ENCODE peak calls at places on chromosomes 7 and 10, in six cellular contexts. T is mesendoderm, J is ovary, N is thyroid gland, R is BJ, S is epithelial cell of esophagus. P is an unnamed sample.

GRCh38 chr7:80876894-80877414 is 41.9 kb downstream of the SEMA3C start:
- DNase-seq in T (peak; percentile 21), J (no peak), N (no peak), R (no peak), S (no peak), P (peak; percentile 53)

GRCh38 chr7:28068811-28069216 is 111.8 kb downstream of the JAZF1 start:
- DNase-seq in T (no peak), J (no peak), N (no peak), R (no peak), S (peak; percentile 24), P (no peak)

GRCh38 chr10:71950683-71951082 is 13.5 kb upstream of the CHST3 start:
- DNase-seq in T (no peak), J (no peak), N (no peak), R (no peak), S (peak; percentile 45), P (no peak)

GRCh38 chr10:89425000-89425399 is 10.6 kb downstream of the IFIT5 start:
- DNase-seq in T (no peak), J (no peak), N (no peak), R (no peak), S (no peak), P (no peak)

GRCh38 chr10:128316327-128316726 is 190.1 kb upstream of the MKI67 start:
- DNase-seq in T (no peak), J (no peak), N (no peak), R (no peak), S (no peak), P (no peak)

GRCh38 chr10:44929356-44930113 is 18.4 kb downstream of the TMEM72 start:
- DNase-seq in T (no peak), J (no peak), N (peak; percentile 40), R (no peak), S (no peak), P (no peak)

GRCh38 chr7:2956526-2957368 is 86.9 kb downstream of the CARD11 start:
- DNase-seq in T (peak; percentile 51), J (no peak), N (no peak), R (no peak), S (peak; percentile 95), P (no peak)

GRCh38 chr7:136883046-136883445 is 14.6 kb downstream of the CHRM2 start:
- DNase-seq in T (peak; percentile 59), J (no peak), N (no peak), R (no peak), S (no peak), P (no peak)

GRCh38 chr10:94178475-94179251 is 184.1 kb downstream of the NOC3L start:
- DNase-seq in T (no peak), J (no peak), N (no peak), R (no peak), S (no peak), P (no peak)

DNA sequence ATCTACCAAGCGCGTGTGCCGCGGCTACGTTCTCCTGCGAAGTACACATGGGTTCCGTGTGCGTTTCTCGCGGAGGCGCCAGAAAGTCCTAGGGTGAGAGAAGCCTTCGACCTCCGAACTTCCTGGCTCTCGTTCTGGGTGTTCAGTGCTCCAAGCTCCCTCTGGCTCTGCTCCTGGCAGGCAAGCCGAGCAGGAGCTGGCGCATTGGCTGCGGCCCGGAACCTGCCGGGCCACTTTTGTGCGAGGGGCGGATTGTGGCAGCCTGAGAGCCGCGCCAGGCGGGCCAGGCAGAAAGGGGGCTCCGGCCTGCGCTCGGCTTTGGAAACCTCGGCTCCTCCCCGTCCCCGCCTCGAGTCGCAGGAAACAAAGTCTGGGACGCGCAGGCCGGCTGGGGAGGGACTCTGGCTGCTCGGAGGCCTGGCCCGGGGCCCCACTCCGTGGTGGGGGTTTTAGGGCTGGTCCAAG is 9.6 kb downstream of the EMX2 start:
- DNase-seq in T (peak; percentile 56), J (peak; percentile 40), N (no peak), R (no peak), S (peak; percentile 20), P (no peak)
- H3K4me3 ChIP-seq in T (no peak overlapping the region), J (peak overlapping the region; percentile 37), N (no peak overlapping the region), R (no peak overlapping the region), S (no peak overlapping the region), P (no peak overlapping the region)

DNA sequence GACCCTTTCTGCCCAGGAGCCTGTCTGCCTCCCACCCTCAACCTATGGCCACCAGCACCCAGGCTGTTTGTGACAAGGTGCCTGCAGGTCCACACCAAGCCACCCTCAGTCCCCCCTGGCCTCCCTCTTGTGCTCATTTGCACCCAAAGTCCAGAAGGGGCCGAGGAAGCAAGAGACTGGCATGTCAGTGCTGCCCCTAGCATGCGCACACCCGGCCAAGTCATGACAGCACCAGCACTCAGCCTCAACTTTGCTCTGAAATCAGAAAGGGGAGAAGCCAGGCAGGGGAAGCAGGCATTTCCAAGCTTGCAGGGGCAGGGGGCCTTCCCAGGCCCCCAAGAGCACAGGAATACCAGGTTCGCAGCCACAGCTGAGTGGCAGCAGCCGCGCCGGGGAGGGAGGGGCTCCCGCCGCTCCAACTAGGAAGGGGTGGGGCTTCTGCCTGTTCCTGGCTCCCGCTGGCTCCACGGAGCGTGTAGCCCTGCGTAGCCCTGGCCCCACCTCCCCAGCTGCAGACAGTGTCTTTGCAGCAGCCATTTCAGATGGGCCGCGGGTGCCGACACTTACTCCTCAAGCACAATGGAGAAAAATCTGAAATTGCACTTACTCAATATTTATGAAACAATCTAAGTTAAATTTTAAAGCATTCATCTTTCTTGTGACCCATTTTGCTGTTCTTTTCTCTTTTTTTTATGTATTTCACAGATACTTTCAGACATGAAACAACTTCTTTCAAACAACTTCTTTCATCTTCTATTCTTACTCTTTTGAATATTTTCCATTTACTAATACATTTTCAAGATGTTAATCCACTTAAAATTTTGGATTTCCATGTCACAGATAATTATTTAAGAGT is 54.9 kb upstream of the ABCB5 start:
- DNase-seq in T (no peak), J (no peak), N (no peak), R (no peak), S (no peak), P (no peak)
- H3K4me3 ChIP-seq in T (no peak overlapping the region), J (no peak overlapping the region), N (no peak overlapping the region), R (no peak overlapping the region), S (no peak overlapping the region), P (no peak overlapping the region)

DNA sequence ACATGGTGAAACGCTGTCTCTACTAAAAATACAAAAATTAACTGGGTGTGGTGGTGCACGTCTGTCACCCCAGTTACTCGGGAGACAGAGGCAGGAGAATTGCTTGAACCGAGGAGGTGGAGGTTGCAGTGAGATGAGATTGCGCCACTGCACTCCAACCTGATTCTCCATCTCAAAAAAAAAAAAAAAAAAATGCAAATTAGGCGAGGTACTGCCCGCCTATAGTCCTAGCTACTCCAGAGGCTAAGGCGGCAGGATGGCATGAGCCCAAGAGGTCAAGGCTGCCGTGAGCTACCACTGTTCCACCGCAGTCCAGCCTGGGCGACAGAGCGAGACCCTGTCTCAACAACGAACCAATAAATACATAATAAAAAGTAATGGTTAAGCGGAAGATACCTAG is 1.1 kb upstream of the EIF4H start:
- DNase-seq in T (no peak), J (peak; percentile 50), N (peak; percentile 21), R (no peak), S (peak; percentile 47), P (no peak)
- H3K4me3 ChIP-seq in T (no peak overlapping the region), J (peak overlapping the region; percentile 67), N (no peak overlapping the region), R (peak overlapping the region; percentile 47), S (peak overlapping the region; percentile 58), P (peak overlapping the region; percentile 86)

DNA sequence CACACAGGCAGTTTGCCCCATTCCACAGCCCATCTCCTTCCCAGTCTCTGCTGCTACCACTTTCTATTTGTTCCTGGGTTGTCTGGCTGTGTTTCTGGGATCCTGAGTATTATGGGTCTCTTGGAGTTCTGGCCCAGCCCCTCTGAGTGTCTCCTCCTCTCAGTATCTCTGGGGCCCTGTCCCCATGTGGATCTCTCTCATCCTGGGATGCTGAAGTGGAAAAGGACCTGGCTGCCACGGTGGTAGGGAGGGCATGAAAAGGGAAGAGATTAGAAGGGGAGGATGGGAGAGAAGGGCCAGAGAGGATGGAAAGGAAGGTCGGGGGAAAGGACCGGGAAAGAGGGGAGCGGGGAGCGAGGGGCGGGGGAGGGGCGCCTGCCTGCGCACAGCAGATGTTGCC is 54.5 kb upstream of the LBX1 start:
- DNase-seq in T (no peak), J (no peak), N (no peak), R (no peak), S (no peak), P (peak; percentile 8)
- H3K4me3 ChIP-seq in T (no peak overlapping the region), J (no peak overlapping the region), N (no peak overlapping the region), R (no peak overlapping the region), S (no peak overlapping the region), P (no peak overlapping the region)

GRCh38 chr10:22438714-22439113 is 93.4 kb downstream of the SPAG6 start:
- DNase-seq in T (no peak), J (no peak), N (no peak), R (no peak), S (no peak), P (no peak)
- H3K4me3 ChIP-seq in T (no peak overlapping the region), J (no peak overlapping the region), N (no peak overlapping the region), R (no peak overlapping the region), S (no peak overlapping the region), P (no peak overlapping the region)

P was measured in SJCRH30.